ENCODE peak calls at places on chromosomes 6 and 20, in eight cellular contexts. B is omental fat pad, V is upper lobe of right lung, F is GM12865, I is osteocyte, P is body of pancreas, D is HCT116, T is SK-N-SH. G is an unnamed sample.

GRCh38 chr6:105804436-105804835 is 281.7 kb upstream of the PRDM1 start:
- DNase-seq in T (no peak), P (no peak), D (no peak), B (no peak), I (no peak), V (no peak), F (no peak), G (no peak)

GRCh38 chr6:67640462-67640861 is 994.6 kb upstream of the ADGRB3 start:
- DNase-seq in I (no peak), P (no peak), V (no peak), B (no peak), F (no peak), T (no peak), D (no peak), G (no peak)

GRCh38 chr6:147507162-147508072 is 1.1 kb upstream of the SAMD5 start:
- DNase-seq in F (no peak), V (peak; percentile 65), P (no peak), I (peak; percentile 86), D (no peak), B (no peak), T (peak; percentile 42), G (peak; percentile 32)

GRCh38 chr20:9555781-9556180 is 41.4 kb downstream of the LAMP5 start:
- DNase-seq in B (no peak), P (no peak), V (no peak), F (no peak), D (no peak), I (no peak), T (no peak), G (no peak)

GRCh38 chr6:120355822-120356221 is 978.5 kb downstream of the TBC1D32 start:
- DNase-seq in P (no peak), D (no peak), V (no peak), I (no peak), B (no peak), F (no peak), T (peak; percentile 1), G (no peak)

GRCh38 chr20:8994045-8994444 is 74.8 kb upstream of the PLCB4 start:
- DNase-seq in B (no peak), F (no peak), V (no peak), P (no peak), I (no peak), T (no peak), D (no peak), G (no peak)

GRCh38 chr6:125058562-125058961 is 95.0 kb upstream of the TPD52L1 start:
- DNase-seq in D (no peak), P (no peak), V (no peak), B (no peak), I (no peak), F (no peak), T (no peak), G (no peak)

GRCh38 chr20:969868-970267 is 32.2 kb downstream of the RSPO4 start:
- DNase-seq in P (no peak), D (no peak), I (no peak), F (no peak), B (no peak), V (no peak), T (no peak), G (no peak)

GRCh38 chr6:161963181-161963580 is 689.3 kb upstream of the AGPAT4 start:
- DNase-seq in D (no peak), T (no peak), I (no peak), F (no peak), V (no peak), P (no peak), B (no peak), G (no peak)

GRCh38 chr6:124223596-124223995 is 419.9 kb downstream of the NKAIN2 start:
- DNase-seq in B (no peak), V (no peak), T (no peak), D (no peak), P (no peak), F (no peak), I (no peak), G (no peak)

DNA sequence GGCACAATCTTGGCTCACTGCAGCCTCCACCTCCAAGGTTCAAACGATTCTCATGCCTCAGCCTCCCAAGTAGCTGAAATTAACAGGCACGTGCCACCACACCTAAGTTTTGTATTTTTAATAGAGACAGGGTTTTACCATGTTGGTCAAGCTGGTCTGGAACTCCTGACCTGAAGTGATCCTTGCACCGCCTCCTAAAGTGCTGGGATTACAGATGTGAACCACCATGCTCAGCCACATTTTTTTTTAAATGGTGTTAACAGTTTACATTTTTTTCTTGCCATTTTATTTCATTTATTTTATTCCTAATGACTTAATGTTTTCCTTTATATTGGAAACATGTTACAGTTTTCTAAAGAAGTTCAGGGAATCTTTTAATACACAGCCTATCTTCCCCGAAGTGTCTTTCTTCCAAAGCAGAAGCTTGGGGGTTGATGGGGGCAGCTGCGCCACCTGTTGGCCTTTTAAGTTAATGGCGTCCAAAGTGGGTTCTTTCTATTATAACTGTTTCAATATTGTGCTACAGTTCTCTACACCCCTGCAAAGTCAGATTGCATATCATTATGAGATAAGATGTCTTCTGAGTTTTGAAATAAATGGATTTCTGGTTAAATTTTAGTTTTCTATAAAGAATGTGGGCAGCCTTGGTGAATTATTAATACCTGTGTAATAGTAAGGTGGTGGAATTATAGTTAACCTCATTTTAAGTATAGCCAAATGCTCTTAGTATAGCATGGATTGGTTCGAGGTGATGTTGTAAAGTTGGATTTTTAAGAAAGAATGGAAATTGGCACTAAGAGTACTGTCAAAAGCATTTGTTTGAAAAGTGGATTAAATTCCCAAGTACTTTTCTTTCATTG is 42.0 kb upstream of the PLCG1 start:
- DNase-seq in P (peak; percentile 58), B (no peak), T (peak; percentile 58), I (no peak), D (peak; percentile 18), V (no peak), F (peak; percentile 71), G (peak; percentile 55)
- TF ChIP-seq CTCF in P (peak; percentile 72), B (no peak), T (peak; percentile 96), I (peak; percentile 90), D (peak; percentile 73), V (peak; percentile 84), F (peak; percentile 79), G (peak; percentile 66)

GRCh38 chr6:36730424-36731380 is 33.1 kb downstream of the RAB44 start:
- DNase-seq in I (no peak), V (peak; percentile 16), P (no peak), F (no peak), D (no peak), T (no peak), B (no peak), G (no peak)

GRCh38 chr6:36734486-36735060 is 36.9 kb downstream of the RAB44 start:
- DNase-seq in V (no peak), F (no peak), P (no peak), I (no peak), D (no peak), B (no peak), T (no peak), G (no peak)

GRCh38 chr6:36729169-36729549 is 31.5 kb downstream of the RAB44 start:
- DNase-seq in V (no peak), P (no peak), B (no peak), T (no peak), I (no peak), F (no peak), D (no peak), G (no peak)

GRCh38 chr6:36733300-36733699 is 35.7 kb downstream of the RAB44 start:
- DNase-seq in P (no peak), V (no peak), D (no peak), F (no peak), I (no peak), T (no peak), B (no peak), G (no peak)

DNA sequence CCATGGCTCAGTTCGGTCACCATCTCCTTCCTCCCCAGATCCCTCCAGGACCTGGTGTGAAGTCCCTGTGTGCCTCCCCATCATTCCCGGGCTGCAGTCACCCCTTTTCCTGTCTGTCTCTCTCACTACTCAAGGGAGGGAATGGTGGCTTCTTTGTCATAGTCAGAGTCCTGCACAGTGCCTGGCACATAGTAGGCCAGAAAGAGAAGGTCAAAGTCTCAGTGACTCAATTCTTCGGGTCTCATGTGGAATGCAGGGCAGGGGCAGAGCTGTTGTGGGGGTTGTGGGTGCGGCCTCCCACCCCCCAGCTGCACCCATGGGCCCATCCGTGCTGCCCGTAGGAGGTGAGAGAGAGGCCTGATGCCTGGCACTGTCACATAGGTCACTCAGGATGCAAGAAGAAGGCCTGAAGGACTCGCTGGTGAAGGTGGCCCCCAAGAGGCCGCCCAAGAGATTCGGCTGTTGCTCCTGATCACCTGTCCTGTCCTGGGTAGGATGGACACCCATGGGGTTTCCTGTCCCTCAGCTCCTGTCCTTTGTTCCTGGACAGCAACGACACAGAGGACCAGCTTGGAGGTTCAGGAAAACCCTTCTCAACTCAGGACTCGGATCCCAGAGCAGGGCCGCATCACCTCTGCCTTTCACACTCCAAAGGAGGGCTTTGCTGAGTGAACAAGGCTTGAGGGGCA is 34.1 kb downstream of the RAB44 start:
- DNase-seq in V (no peak), F (no peak), P (no peak), T (no peak), I (no peak), B (no peak), D (no peak), G (no peak)
- TF ChIP-seq CTCF in V (no peak), F (no peak), P (no peak), T (no peak), I (no peak), B (no peak), D (peak; percentile 22), G (no peak)

DNA sequence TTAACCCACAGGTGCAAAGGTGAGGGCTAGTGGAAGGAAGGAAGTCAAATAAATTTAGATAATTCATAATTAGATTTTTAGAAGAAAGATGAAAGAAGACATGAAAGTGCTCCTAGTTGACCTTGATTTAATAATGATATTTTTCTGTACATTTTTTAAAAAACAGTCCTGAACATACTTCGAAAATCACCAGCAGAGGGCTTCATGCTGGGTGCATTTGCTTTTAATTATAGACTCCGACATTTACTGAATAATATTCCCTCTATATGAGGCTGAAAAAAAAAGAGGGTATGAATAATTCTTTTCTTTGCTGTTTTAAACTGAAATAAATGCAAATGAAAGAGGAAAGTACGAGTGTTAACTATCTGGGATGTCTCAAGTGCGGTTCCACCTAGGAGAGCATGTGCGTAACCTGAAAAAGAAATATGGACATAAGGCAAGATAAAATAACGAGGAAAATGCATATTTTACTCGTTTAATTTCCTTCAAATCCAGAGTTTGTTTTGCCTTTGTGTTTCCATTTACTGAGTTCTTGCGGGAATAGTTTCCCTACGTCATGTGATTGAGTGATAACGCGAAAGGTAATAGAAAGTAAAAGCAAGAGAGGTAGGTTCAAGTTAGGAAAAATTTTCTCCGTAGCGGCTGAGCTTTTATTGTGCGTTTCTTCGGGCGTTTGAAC is 3.1 kb upstream of the TFAP2B start:
- DNase-seq in T (no peak), B (no peak), V (no peak), P (no peak), D (no peak), F (no peak), I (no peak), G (no peak)
- TF ChIP-seq CTCF in T (peak; percentile 72), B (no peak), V (peak; percentile 14), P (no peak), D (no peak), F (no peak), I (peak; percentile 63), G (peak; percentile 4)

GRCh38 chr20:21767200-21767738 is 61.8 kb downstream of the PAX1 start:
- DNase-seq in I (no peak), F (no peak), T (peak; percentile 5), B (no peak), D (no peak), V (no peak), P (no peak), G (no peak)

GRCh38 chr20:21767739-21768223 is 62.3 kb downstream of the PAX1 start:
- DNase-seq in D (no peak), V (peak; percentile 63), B (no peak), F (no peak), P (peak; percentile 15), T (peak; percentile 21), I (no peak), G (no peak)
- TF ChIP-seq CTCF in D (peak; percentile 52), V (peak; percentile 32), B (no peak), F (peak; percentile 26), P (no peak), T (peak; percentile 55), I (no peak), G (no peak)

GRCh38 chr6:62942000-62942399 is 269.3 kb upstream of the FKBP1C start:
- DNase-seq in P (no peak), I (no peak), T (no peak), D (no peak), F (no peak), B (no peak), V (no peak), G (no peak)
- TF ChIP-seq CTCF in P (no peak), I (no peak), T (no peak), D (no peak), F (no peak), B (no peak), V (no peak), G (no peak)

G was measured in GM13976.